ENCODE peak calls at places on chromosomes 6 and 20, in ten cellular contexts. D is breast epithelium; Z is CD8-positive, alpha-beta T cell; K is tibial artery; I is GM12865; C is psoas muscle; F is left lung; Q is A549; M is epithelial cell of esophagus; S is coronary artery. J is an unnamed sample.

GRCh38 chr6:125512621-125513020 is 210.9 kb upstream of the HDDC2 start:
- DNase-seq in K (no peak), F (no peak), I (peak; percentile 37), C (no peak), M (peak; percentile 59), D (no peak), Q (no peak), Z (no peak), S (no peak), J (no peak)

GRCh38 chr6:17202526-17202925 is 78.6 kb upstream of the RBM24 start:
- DNase-seq in S (no peak), Q (no peak), D (no peak), M (no peak), F (no peak), K (no peak), I (no peak), C (no peak), Z (no peak), J (no peak)

GRCh38 chr6:27545271-27546046 is 72.6 kb upstream of the ZNF184 start:
- DNase-seq in Q (no peak), D (no peak), K (no peak), I (peak; percentile 91), M (peak; percentile 88), Z (no peak), C (no peak), S (no peak), F (no peak), J (peak; percentile 60)

GRCh38 chr6:28489366-28490190 is 26.0 kb downstream of the GPX6 start:
- DNase-seq in Z (peak; percentile 11), I (peak; percentile 93), D (no peak), Q (peak; percentile 73), C (no peak), F (peak; percentile 83), K (no peak), M (peak; percentile 85), S (no peak), J (no peak)

GRCh38 chr6:170454512-170455285 is 98.4 kb downstream of the PSMB1 start:
- DNase-seq in S (no peak), Z (no peak), F (no peak), D (no peak), I (no peak), K (no peak), Q (no peak), C (no peak), M (no peak), J (no peak)

GRCh38 chr20:805713-806112 is 27.8 kb upstream of the FAM110A start:
- DNase-seq in S (no peak), F (no peak), Z (no peak), D (no peak), M (no peak), K (no peak), Q (no peak), C (no peak), I (no peak), J (no peak)

GRCh38 chr6:107820571-107821261 is 3.4 kb downstream of the SCML4 start:
- DNase-seq in F (no peak), Z (peak; percentile 34), I (no peak), D (no peak), Q (no peak), K (no peak), C (no peak), S (peak; percentile 26), M (peak; percentile 42), J (peak; percentile 38)

GRCh38 chr6:151149788-151150187 is 90.0 kb upstream of the AKAP12 start:
- DNase-seq in C (no peak), D (no peak), Z (no peak), I (no peak), K (no peak), Q (no peak), F (no peak), M (no peak), S (no peak), J (peak; percentile 31)

GRCh38 chr20:5918856-5919633 is 31.3 kb downstream of the TRMT6 start:
- DNase-seq in Z (no peak), K (no peak), M (peak; percentile 87), Q (peak; percentile 51), F (no peak), I (peak; percentile 7), C (no peak), S (no peak), D (no peak), J (peak; percentile 44)

GRCh38 chr6:112010328-112010727 is 43.6 kb upstream of the CCN6 start:
- DNase-seq in F (no peak), M (peak; percentile 29), C (no peak), S (no peak), I (no peak), K (no peak), Q (no peak), Z (no peak), D (no peak), J (no peak)
- TF ChIP-seq CTCF in F (no peak), M (no peak), C (no peak), S (no peak), I (no peak), K (peak; percentile 24), Q (no peak), Z (no peak), D (no peak), J (peak; percentile 63)

GRCh38 chr20:38872036-38872435 is 54.2 kb upstream of the FAM83D start:
- DNase-seq in S (no peak), I (no peak), Q (no peak), K (peak; percentile 23), F (no peak), C (no peak), M (no peak), Z (no peak), D (no peak), J (peak; percentile 52)

GRCh38 chr20:38871560-38871953 is 54.7 kb upstream of the FAM83D start:
- DNase-seq in C (no peak), F (no peak), K (no peak), I (no peak), S (no peak), Z (no peak), M (no peak), D (no peak), Q (no peak), J (no peak)

GRCh38 chr20:38874460-38875169 is 51.6 kb upstream of the FAM83D start:
- DNase-seq in I (peak; percentile 72), M (no peak), S (no peak), Q (no peak), K (peak; percentile 37), C (no peak), F (no peak), Z (no peak), D (no peak), J (no peak)

GRCh38 chr20:38872491-38873049 is 53.6 kb upstream of the FAM83D start:
- DNase-seq in D (no peak), F (no peak), S (no peak), I (no peak), C (no peak), Z (no peak), K (peak; percentile 28), M (no peak), Q (no peak), J (no peak)

GRCh38 chr20:38873050-38873581 is 53.1 kb upstream of the FAM83D start:
- DNase-seq in D (no peak), F (no peak), Q (no peak), Z (peak; percentile 58), C (no peak), S (no peak), M (no peak), K (peak; percentile 48), I (peak; percentile 95), J (no peak)
- H3K4me3 ChIP-seq in D (no peak overlapping the region), F (no peak overlapping the region), Q (no peak overlapping the region), Z (peak overlapping the region; percentile 31), C (no peak overlapping the region), S (no peak overlapping the region), M (no peak overlapping the region), K (no peak overlapping the region), I (peak overlapping the region; percentile 50), J (no peak overlapping the region)

GRCh38 chr6:6712258-6712978 is 123.9 kb downstream of the LY86 start:
- DNase-seq in F (peak; percentile 72), D (no peak), Q (peak; percentile 60), Z (no peak), S (no peak), C (no peak), M (peak; percentile 98), K (no peak), I (peak; percentile 26), J (peak; percentile 70)
- TF ChIP-seq CTCF in F (peak; percentile 13), D (no peak), Q (peak; percentile 37), Z (no peak), S (no peak), C (no peak), M (peak; percentile 24), K (no peak), I (no peak), J (peak; percentile 31)

GRCh38 chr6:29524982-29525639 is 34.4 kb downstream of the UBD start:
- DNase-seq in I (no peak), Z (no peak), F (no peak), Q (no peak), D (no peak), S (no peak), K (no peak), C (no peak), M (no peak), J (no peak)

GRCh38 chr6:29524044-29524443 is 35.5 kb downstream of the UBD start:
- DNase-seq in I (no peak), F (no peak), S (no peak), C (no peak), K (no peak), Q (no peak), M (no peak), Z (no peak), D (no peak), J (no peak)

GRCh38 chr6:29527126-29527525 is 32.4 kb downstream of the UBD start:
- DNase-seq in S (no peak), F (no peak), D (no peak), M (no peak), Q (no peak), I (no peak), K (no peak), Z (no peak), C (no peak), J (no peak)

GRCh38 chr6:29522241-29522640 is 34.5 kb upstream of the MAS1L start:
- DNase-seq in D (no peak), S (no peak), Z (no peak), I (no peak), M (no peak), C (no peak), K (no peak), F (no peak), Q (no peak), J (no peak)

DNA sequence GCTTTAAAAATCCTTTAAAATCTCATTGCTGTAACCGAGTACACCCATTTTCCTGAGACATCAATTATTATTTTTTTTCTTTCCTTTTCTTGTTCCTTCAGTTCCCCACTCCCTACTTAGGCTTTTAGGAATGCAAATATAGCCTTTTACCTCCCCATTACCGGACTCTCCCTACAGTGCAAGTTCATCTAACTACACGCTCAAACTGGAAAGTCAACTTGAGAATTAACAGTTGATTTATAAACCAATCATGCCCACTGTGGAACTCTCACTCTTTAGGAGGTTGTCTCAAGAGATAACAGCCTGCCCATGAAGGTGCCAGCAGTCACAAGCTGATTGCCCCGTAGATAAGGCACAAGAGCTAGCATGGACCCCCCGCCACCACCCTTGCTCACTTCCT is 35.1 kb downstream of the UBD start:
- DNase-seq in Z (no peak), Q (no peak), I (no peak), F (no peak), D (no peak), K (no peak), S (no peak), C (no peak), M (no peak), J (no peak)
- H3K4me3 ChIP-seq in Z (no peak overlapping the region), Q (no peak overlapping the region), I (no peak overlapping the region), F (no peak overlapping the region), D (no peak overlapping the region), K (no peak overlapping the region), S (no peak overlapping the region), C (no peak overlapping the region), M (no peak overlapping the region), J (no peak overlapping the region)

J was measured in epithelial cell of proximal tubule.